ENCODE peak calls at places on chromosomes 12 and 14, in seven cellular contexts. One of them, this sample, is unnamed.

GRCh38 chr12:119301367-119301766 is 33.2 kb upstream of the CCDC60 start:
- DNase-seq in left ventricle myocardium inferior: no peak
- DNase-seq in CD8-positive, alpha-beta memory T cell: no peak
- DNase-seq in testis: no peak
- DNase-seq in IMR-90: no peak
- DNase-seq in BE2C: no peak
- DNase-seq in foreskin fibroblast: no peak
- DNase-seq in this sample: no peak

GRCh38 chr14:58298880-58299664 is 717 bp downstream of the ARID4A start:
- DNase-seq in testis: peak; percentile 60
- DNase-seq in BE2C: peak; percentile 13
- DNase-seq in left ventricle myocardium inferior: peak; percentile 41
- DNase-seq in CD8-positive, alpha-beta memory T cell: peak; percentile 41
- DNase-seq in IMR-90: no peak
- DNase-seq in foreskin fibroblast: no peak
- DNase-seq in this sample: no peak

GRCh38 chr12:47102845-47103666 is 23.3 kb upstream of the AMIGO2 start:
- DNase-seq in left ventricle myocardium inferior: no peak
- DNase-seq in CD8-positive, alpha-beta memory T cell: no peak
- DNase-seq in BE2C: no peak
- DNase-seq in IMR-90: peak; percentile 95
- DNase-seq in foreskin fibroblast: peak; percentile 93
- DNase-seq in testis: no peak
- DNase-seq in this sample: peak; percentile 52

GRCh38 chr14:26598081-26598671 is 343 bp upstream of the NOVA1 start:
- DNase-seq in testis: peak; percentile 95
- DNase-seq in foreskin fibroblast: peak; percentile 86
- DNase-seq in IMR-90: peak; percentile 82
- DNase-seq in CD8-positive, alpha-beta memory T cell: no peak
- DNase-seq in BE2C: peak; percentile 89
- DNase-seq in left ventricle myocardium inferior: peak; percentile 78
- DNase-seq in this sample: peak; percentile 21

GRCh38 chr12:89064780-89065179 is 287.5 kb downstream of the DUSP6 start:
- DNase-seq in testis: no peak
- DNase-seq in CD8-positive, alpha-beta memory T cell: no peak
- DNase-seq in foreskin fibroblast: peak; percentile 84
- DNase-seq in BE2C: no peak
- DNase-seq in IMR-90: peak; percentile 71
- DNase-seq in left ventricle myocardium inferior: no peak
- DNase-seq in this sample: peak; percentile 51

GRCh38 chr12:56518570-56518969 is 3.0 kb upstream of the RBMS2 start:
- DNase-seq in left ventricle myocardium inferior: no peak
- DNase-seq in BE2C: no peak
- DNase-seq in foreskin fibroblast: peak; percentile 58
- DNase-seq in CD8-positive, alpha-beta memory T cell: no peak
- DNase-seq in testis: no peak
- DNase-seq in IMR-90: peak; percentile 66
- DNase-seq in this sample: no peak

GRCh38 chr12:16863742-16864141 is 257.8 kb upstream of the LMO3 start:
- DNase-seq in BE2C: no peak
- DNase-seq in testis: no peak
- DNase-seq in CD8-positive, alpha-beta memory T cell: no peak
- DNase-seq in left ventricle myocardium inferior: no peak
- DNase-seq in foreskin fibroblast: no peak
- DNase-seq in IMR-90: no peak
- DNase-seq in this sample: no peak

GRCh38 chr14:104037903-104038302 is 47.6 kb upstream of the ASPG start:
- DNase-seq in IMR-90: no peak
- DNase-seq in left ventricle myocardium inferior: peak; percentile 40
- DNase-seq in testis: no peak
- DNase-seq in foreskin fibroblast: no peak
- DNase-seq in CD8-positive, alpha-beta memory T cell: no peak
- DNase-seq in BE2C: no peak
- DNase-seq in this sample: no peak

GRCh38 chr12:123097521-123098084 is 53.3 kb downstream of the PITPNM2 start:
- DNase-seq in left ventricle myocardium inferior: peak; percentile 75
- DNase-seq in BE2C: no peak
- DNase-seq in CD8-positive, alpha-beta memory T cell: no peak
- DNase-seq in foreskin fibroblast: peak; percentile 24
- DNase-seq in testis: peak; percentile 75
- DNase-seq in IMR-90: no peak
- DNase-seq in this sample: peak; percentile 3

GRCh38 chr14:91371990-91372375 is 45.6 kb downstream of the CCDC88C start:
- DNase-seq in BE2C: no peak
- DNase-seq in CD8-positive, alpha-beta memory T cell: no peak
- DNase-seq in testis: no peak
- DNase-seq in left ventricle myocardium inferior: no peak
- DNase-seq in foreskin fibroblast: no peak
- DNase-seq in IMR-90: no peak
- DNase-seq in this sample: no peak

GRCh38 chr12:3683670-3684069 is 69.2 kb downstream of the CRACR2A start:
- DNase-seq in BE2C: no peak
- DNase-seq in foreskin fibroblast: no peak
- DNase-seq in CD8-positive, alpha-beta memory T cell: no peak
- DNase-seq in IMR-90: peak; percentile 31
- DNase-seq in testis: peak; percentile 36
- DNase-seq in left ventricle myocardium inferior: no peak
- DNase-seq in this sample: peak; percentile 69

GRCh38 chr12:63047146-63047545 is 103.9 kb downstream of the AVPR1A start:
- DNase-seq in left ventricle myocardium inferior: no peak
- DNase-seq in IMR-90: no peak
- DNase-seq in BE2C: no peak
- DNase-seq in CD8-positive, alpha-beta memory T cell: no peak
- DNase-seq in testis: no peak
- DNase-seq in foreskin fibroblast: no peak
- DNase-seq in this sample: no peak

GRCh38 chr12:52300796-52301691 is 9.7 kb upstream of the KRT81 start:
- DNase-seq in BE2C: no peak
- DNase-seq in CD8-positive, alpha-beta memory T cell: no peak
- DNase-seq in testis: no peak
- DNase-seq in foreskin fibroblast: no peak
- DNase-seq in left ventricle myocardium inferior: no peak
- DNase-seq in IMR-90: peak; percentile 8
- DNase-seq in this sample: no peak

GRCh38 chr12:53214687-53215455 is 7.8 kb upstream of the ITGB7 start:
- DNase-seq in foreskin fibroblast: no peak
- DNase-seq in left ventricle myocardium inferior: peak; percentile 84
- DNase-seq in CD8-positive, alpha-beta memory T cell: no peak
- DNase-seq in testis: no peak
- DNase-seq in BE2C: no peak
- DNase-seq in IMR-90: no peak
- DNase-seq in this sample: no peak

GRCh38 chr14:24129410-24129998 is 955 bp upstream of the FITM1 start:
- DNase-seq in left ventricle myocardium inferior: no peak
- DNase-seq in CD8-positive, alpha-beta memory T cell: no peak
- DNase-seq in testis: no peak
- DNase-seq in BE2C: no peak
- DNase-seq in foreskin fibroblast: no peak
- DNase-seq in IMR-90: no peak
- DNase-seq in this sample: no peak

GRCh38 chr12:34371050-34371449 is 348.8 kb downstream of the ALG10 start:
- DNase-seq in IMR-90: no peak
- DNase-seq in BE2C: no peak
- DNase-seq in left ventricle myocardium inferior: no peak
- DNase-seq in foreskin fibroblast: no peak
- DNase-seq in CD8-positive, alpha-beta memory T cell: no peak
- DNase-seq in testis: no peak
- DNase-seq in this sample: no peak

GRCh38 chr12:119061208-119061796 is 80.0 kb downstream of the SRRM4 start:
- DNase-seq in IMR-90: peak; percentile 7
- DNase-seq in CD8-positive, alpha-beta memory T cell: no peak
- DNase-seq in left ventricle myocardium inferior: peak; percentile 64
- DNase-seq in foreskin fibroblast: peak; percentile 4
- DNase-seq in testis: peak; percentile 77
- DNase-seq in BE2C: peak; percentile 73
- DNase-seq in this sample: peak; percentile 34

GRCh38 chr12:69515394-69515793 is 45.2 kb downstream of the FRS2 start:
- DNase-seq in CD8-positive, alpha-beta memory T cell: no peak
- DNase-seq in foreskin fibroblast: no peak
- DNase-seq in BE2C: no peak
- DNase-seq in left ventricle myocardium inferior: no peak
- DNase-seq in IMR-90: peak; percentile 36
- DNase-seq in testis: no peak
- DNase-seq in this sample: no peak

GRCh38 chr12:120343692-120344091 is 16.1 kb upstream of the PLA2G1B start:
- DNase-seq in testis: no peak
- DNase-seq in BE2C: no peak
- DNase-seq in IMR-90: no peak
- DNase-seq in CD8-positive, alpha-beta memory T cell: no peak
- DNase-seq in left ventricle myocardium inferior: no peak
- DNase-seq in foreskin fibroblast: no peak
- DNase-seq in this sample: no peak

GRCh38 chr14:23910081-23910875 is 43.3 kb upstream of the DHRS4 start:
- DNase-seq in left ventricle myocardium inferior: no peak
- DNase-seq in CD8-positive, alpha-beta memory T cell: no peak
- DNase-seq in testis: peak; percentile 34
- DNase-seq in IMR-90: peak; percentile 48
- DNase-seq in BE2C: peak; percentile 69
- DNase-seq in foreskin fibroblast: peak; percentile 35
- DNase-seq in this sample: peak; percentile 49

GRCh38 chr12:108828774-108829173 is 28.6 kb downstream of the SSH1 start:
- DNase-seq in left ventricle myocardium inferior: peak; percentile 15
- DNase-seq in CD8-positive, alpha-beta memory T cell: no peak
- DNase-seq in testis: no peak
- DNase-seq in foreskin fibroblast: no peak
- DNase-seq in IMR-90: peak; percentile 76
- DNase-seq in BE2C: no peak
- DNase-seq in this sample: peak; percentile 94

GRCh38 chr12:1932264-1932777 is 13.9 kb upstream of the CACNA2D4 start:
- DNase-seq in left ventricle myocardium inferior: peak; percentile 75
- DNase-seq in IMR-90: no peak
- DNase-seq in CD8-positive, alpha-beta memory T cell: no peak
- DNase-seq in BE2C: peak; percentile 70
- DNase-seq in foreskin fibroblast: no peak
- DNase-seq in testis: peak; percentile 62
- DNase-seq in this sample: no peak

GRCh38 chr12:14402697-14403096 is 37.2 kb downstream of the ATF7IP start:
- DNase-seq in left ventricle myocardium inferior: no peak
- DNase-seq in BE2C: no peak
- DNase-seq in CD8-positive, alpha-beta memory T cell: no peak
- DNase-seq in foreskin fibroblast: no peak
- DNase-seq in IMR-90: no peak
- DNase-seq in testis: no peak
- DNase-seq in this sample: no peak

GRCh38 chr12:64681200-64682052 is 71.1 kb downstream of the RASSF3 start:
- DNase-seq in CD8-positive, alpha-beta memory T cell: peak; percentile 56
- DNase-seq in foreskin fibroblast: no peak
- DNase-seq in testis: no peak
- DNase-seq in BE2C: no peak
- DNase-seq in IMR-90: no peak
- DNase-seq in left ventricle myocardium inferior: no peak
- DNase-seq in this sample: no peak

GRCh38 chr14:35480119-35480769 is 53.7 kb upstream of the INSM2 start:
- DNase-seq in left ventricle myocardium inferior: no peak
- DNase-seq in BE2C: no peak
- DNase-seq in testis: no peak
- DNase-seq in CD8-positive, alpha-beta memory T cell: no peak
- DNase-seq in foreskin fibroblast: no peak
- DNase-seq in IMR-90: peak; percentile 3
- DNase-seq in this sample: peak; percentile 6

GRCh38 chr12:108854055-108854452 is 3.3 kb downstream of the SSH1 start:
- DNase-seq in IMR-90: peak; percentile 95
- DNase-seq in left ventricle myocardium inferior: no peak
- DNase-seq in foreskin fibroblast: peak; percentile 89
- DNase-seq in BE2C: no peak
- DNase-seq in CD8-positive, alpha-beta memory T cell: no peak
- DNase-seq in testis: peak; percentile 43
- DNase-seq in this sample: peak; percentile 91

GRCh38 chr12:95231190-95231589 is 13.6 kb downstream of the VEZT start:
- DNase-seq in IMR-90: peak; percentile 71
- DNase-seq in BE2C: no peak
- DNase-seq in CD8-positive, alpha-beta memory T cell: no peak
- DNase-seq in foreskin fibroblast: no peak
- DNase-seq in testis: no peak
- DNase-seq in left ventricle myocardium inferior: no peak
- DNase-seq in this sample: peak; percentile 63

GRCh38 chr14:74240794-74241610 is 1.8 kb downstream of the VSX2 start:
- DNase-seq in BE2C: no peak
- DNase-seq in IMR-90: no peak
- DNase-seq in foreskin fibroblast: no peak
- DNase-seq in testis: no peak
- DNase-seq in left ventricle myocardium inferior: no peak
- DNase-seq in CD8-positive, alpha-beta memory T cell: no peak
- DNase-seq in this sample: no peak

GRCh38 chr12:13339538-13339937 is 143.0 kb downstream of the EMP1 start:
- DNase-seq in testis: no peak
- DNase-seq in BE2C: peak; percentile 64
- DNase-seq in CD8-positive, alpha-beta memory T cell: no peak
- DNase-seq in foreskin fibroblast: no peak
- DNase-seq in left ventricle myocardium inferior: no peak
- DNase-seq in IMR-90: no peak
- DNase-seq in this sample: peak; percentile 7

GRCh38 chr12:66288121-66288520 is 14.2 kb upstream of the HELB start:
- DNase-seq in IMR-90: no peak
- DNase-seq in BE2C: no peak
- DNase-seq in testis: no peak
- DNase-seq in CD8-positive, alpha-beta memory T cell: peak; percentile 88
- DNase-seq in foreskin fibroblast: no peak
- DNase-seq in left ventricle myocardium inferior: no peak
- DNase-seq in this sample: no peak
- H3K4me3 ChIP-seq in IMR-90: no peak overlapping the region
- H3K4me3 ChIP-seq in BE2C: no peak overlapping the region
- H3K4me3 ChIP-seq in testis: no peak overlapping the region
- H3K4me3 ChIP-seq in CD8-positive, alpha-beta memory T cell: no peak overlapping the region
- H3K4me3 ChIP-seq in foreskin fibroblast: no peak overlapping the region
- H3K4me3 ChIP-seq in left ventricle myocardium inferior: no peak overlapping the region
- H3K4me3 ChIP-seq in this sample: no peak overlapping the region

GRCh38 chr12:40511341-40511740 is 180.9 kb upstream of the CNTN1 start:
- DNase-seq in CD8-positive, alpha-beta memory T cell: no peak
- DNase-seq in left ventricle myocardium inferior: no peak
- DNase-seq in foreskin fibroblast: no peak
- DNase-seq in IMR-90: no peak
- DNase-seq in testis: no peak
- DNase-seq in BE2C: no peak
- DNase-seq in this sample: no peak

GRCh38 chr12:40515041-40515825 is 177.0 kb upstream of the CNTN1 start:
- DNase-seq in testis: no peak
- DNase-seq in foreskin fibroblast: no peak
- DNase-seq in CD8-positive, alpha-beta memory T cell: no peak
- DNase-seq in IMR-90: no peak
- DNase-seq in BE2C: no peak
- DNase-seq in left ventricle myocardium inferior: no peak
- DNase-seq in this sample: no peak
- H3K4me3 ChIP-seq in testis: no peak overlapping the region
- H3K4me3 ChIP-seq in foreskin fibroblast: no peak overlapping the region
- H3K4me3 ChIP-seq in CD8-positive, alpha-beta memory T cell: no peak overlapping the region
- H3K4me3 ChIP-seq in IMR-90: no peak overlapping the region
- H3K4me3 ChIP-seq in BE2C: no peak overlapping the region
- H3K4me3 ChIP-seq in left ventricle myocardium inferior: no peak overlapping the region
- H3K4me3 ChIP-seq in this sample: no peak overlapping the region

GRCh38 chr12:116136340-116136739 is 141.2 kb downstream of the MED13L start:
- DNase-seq in BE2C: no peak
- DNase-seq in IMR-90: peak; percentile 85
- DNase-seq in foreskin fibroblast: peak; percentile 43
- DNase-seq in testis: no peak
- DNase-seq in CD8-positive, alpha-beta memory T cell: no peak
- DNase-seq in left ventricle myocardium inferior: no peak
- DNase-seq in this sample: no peak
- H3K4me3 ChIP-seq in BE2C: no peak overlapping the region
- H3K4me3 ChIP-seq in IMR-90: peak overlapping the region; percentile 25
- H3K4me3 ChIP-seq in foreskin fibroblast: no peak overlapping the region
- H3K4me3 ChIP-seq in testis: no peak overlapping the region
- H3K4me3 ChIP-seq in CD8-positive, alpha-beta memory T cell: no peak overlapping the region
- H3K4me3 ChIP-seq in left ventricle myocardium inferior: no peak overlapping the region
- H3K4me3 ChIP-seq in this sample: no peak overlapping the region

GRCh38 chr14:76138758-76139723 is 12.7 kb upstream of the GPATCH2L start:
- DNase-seq in BE2C: no peak
- DNase-seq in foreskin fibroblast: no peak
- DNase-seq in testis: peak; percentile 36
- DNase-seq in IMR-90: no peak
- DNase-seq in CD8-positive, alpha-beta memory T cell: no peak
- DNase-seq in left ventricle myocardium inferior: no peak
- DNase-seq in this sample: no peak
- H3K4me3 ChIP-seq in BE2C: no peak overlapping the region
- H3K4me3 ChIP-seq in foreskin fibroblast: no peak overlapping the region
- H3K4me3 ChIP-seq in testis: peak overlapping the region; percentile 29
- H3K4me3 ChIP-seq in IMR-90: no peak overlapping the region
- H3K4me3 ChIP-seq in CD8-positive, alpha-beta memory T cell: no peak overlapping the region
- H3K4me3 ChIP-seq in left ventricle myocardium inferior: peak overlapping the region; percentile 59
- H3K4me3 ChIP-seq in this sample: peak overlapping the region; percentile 30